ENCODE peak calls at places on chromosomes 13 and 19, in four cellular contexts. Q is AG09319, P is AG04450, T is transverse colon. H is an unnamed sample.

GRCh38 chr13:99605417-99606321 is 104.4 kb downstream of the TM9SF2 start:
- DNase-seq in P (no peak), Q (no peak), T (peak), H (peak)

GRCh38 chr13:71864094-71864980 is 2.7 kb downstream of the DACH1 start:
- DNase-seq in P (no peak), Q (no peak), T (peak), H (no peak)

GRCh38 chr13:31476753-31477152 is 262.6 kb upstream of the RXFP2 start:
- DNase-seq in T (no peak), P (no peak), Q (no peak), H (no peak)

GRCh38 chr13:109665781-109666249 is 120.6 kb downstream of the IRS2 start:
- DNase-seq in T (no peak), Q (no peak), P (no peak), H (no peak)

GRCh38 chr13:111789420-111789819 is 277.5 kb upstream of the SOX1 start:
- DNase-seq in T (no peak), Q (no peak), P (no peak), H (no peak)

GRCh38 chr19:46579286-46579944 is 21.7 kb upstream of the CALM3 start:
- DNase-seq in T (no peak), P (no peak), Q (no peak), H (no peak)

GRCh38 chr19:29439688-29440550 is 85.9 kb upstream of the VSTM2B start:
- DNase-seq in Q (no peak), P (no peak), T (no peak), H (no peak)

GRCh38 chr13:25868483-25868882 is 183.3 kb downstream of the SHISA2 start:
- DNase-seq in P (no peak), T (no peak), Q (no peak), H (no peak)

GRCh38 chr19:54096642-54097106 is 3.9 kb downstream of the OSCAR start:
- DNase-seq in T (peak), Q (peak), P (no peak), H (peak)

GRCh38 chr19:40600086-40600917 is 867 bp upstream of the LTBP4 start:
- DNase-seq in P (no peak), Q (no peak), T (no peak), H (no peak)

GRCh38 chr19:35262101-35262761 is 6.5 kb upstream of the USF2 start:
- DNase-seq in Q (no peak), T (peak), P (no peak), H (peak)

GRCh38 chr19:38875656-38876345 is 2.3 kb downstream of the RINL start:
- DNase-seq in Q (no peak), T (no peak), P (no peak), H (no peak)

GRCh38 chr19:19662866-19663291 is 597 bp downstream of the ATP13A1 start:
- DNase-seq in T (no peak), Q (no peak), P (no peak), H (no peak)

GRCh38 chr13:99347911-99348451 is 40.8 kb upstream of the GPR183 start:
- DNase-seq in Q (no peak), T (no peak), P (no peak), H (no peak)

GRCh38 chr13:49499889-49500660 is 4.3 kb downstream of the PHF11 start:
- DNase-seq in P (peak), Q (peak), T (no peak), H (no peak)

GRCh38 chr13:111049791-111050538 is 65.1 kb upstream of the ARHGEF7 start:
- DNase-seq in P (no peak), T (no peak), Q (no peak), H (no peak)

GRCh38 chr19:34932494-34932893 is 5.8 kb downstream of the ZNF30 start:
- DNase-seq in T (no peak), P (no peak), Q (no peak), H (no peak)

GRCh38 chr13:99446242-99446641 is 55.0 kb upstream of the TM9SF2 start:
- DNase-seq in T (no peak), Q (no peak), P (no peak), H (no peak)

GRCh38 chr13:99617474-99618255 is 116.4 kb downstream of the TM9SF2 start:
- DNase-seq in Q (peak), P (no peak), T (peak), H (peak)

GRCh38 chr13:110589991-110590390 is 25.4 kb upstream of the NAXD start:
- DNase-seq in P (no peak), T (no peak), Q (no peak), H (no peak)

GRCh38 chr13:106466691-106467405 is 68.6 kb downstream of the EFNB2 start:
- DNase-seq in T (no peak), P (no peak), Q (no peak), H (no peak)

GRCh38 chr13:113489171-113489548 is 1.4 kb downstream of the DCUN1D2 start:
- DNase-seq in P (no peak), T (no peak), Q (no peak), H (no peak)

GRCh38 chr13:41848435-41849255 is 112.3 kb downstream of the VWA8 start:
- DNase-seq in Q (no peak), T (no peak), P (no peak), H (no peak)

GRCh38 chr19:54009440-54009839 is 18.0 kb downstream of the CACNG6 start:
- DNase-seq in T (no peak), P (no peak), Q (no peak), H (no peak)

GRCh38 chr13:32746474-32746873 is 160.2 kb downstream of the PDS5B start:
- DNase-seq in T (no peak), Q (no peak), P (no peak), H (no peak)

GRCh38 chr13:95354680-95355487 is 53.6 kb upstream of the ABCC4 start:
- DNase-seq in T (no peak), P (no peak), Q (no peak), H (no peak)

GRCh38 chr13:20001351-20001750 is 42.8 kb downstream of the ZMYM2 start:
- DNase-seq in P (no peak), Q (no peak), T (no peak), H (no peak)

GRCh38 chr13:20002766-20003165 is 44.2 kb downstream of the ZMYM2 start:
- DNase-seq in Q (no peak), P (no peak), T (no peak), H (no peak)

GRCh38 chr13:20006206-20006605 is 47.7 kb downstream of the ZMYM2 start:
- DNase-seq in T (no peak), P (peak), Q (no peak), H (no peak)
- TF ChIP-seq CTCF in T (no peak), P (no peak), Q (no peak), H (no peak)

DNA sequence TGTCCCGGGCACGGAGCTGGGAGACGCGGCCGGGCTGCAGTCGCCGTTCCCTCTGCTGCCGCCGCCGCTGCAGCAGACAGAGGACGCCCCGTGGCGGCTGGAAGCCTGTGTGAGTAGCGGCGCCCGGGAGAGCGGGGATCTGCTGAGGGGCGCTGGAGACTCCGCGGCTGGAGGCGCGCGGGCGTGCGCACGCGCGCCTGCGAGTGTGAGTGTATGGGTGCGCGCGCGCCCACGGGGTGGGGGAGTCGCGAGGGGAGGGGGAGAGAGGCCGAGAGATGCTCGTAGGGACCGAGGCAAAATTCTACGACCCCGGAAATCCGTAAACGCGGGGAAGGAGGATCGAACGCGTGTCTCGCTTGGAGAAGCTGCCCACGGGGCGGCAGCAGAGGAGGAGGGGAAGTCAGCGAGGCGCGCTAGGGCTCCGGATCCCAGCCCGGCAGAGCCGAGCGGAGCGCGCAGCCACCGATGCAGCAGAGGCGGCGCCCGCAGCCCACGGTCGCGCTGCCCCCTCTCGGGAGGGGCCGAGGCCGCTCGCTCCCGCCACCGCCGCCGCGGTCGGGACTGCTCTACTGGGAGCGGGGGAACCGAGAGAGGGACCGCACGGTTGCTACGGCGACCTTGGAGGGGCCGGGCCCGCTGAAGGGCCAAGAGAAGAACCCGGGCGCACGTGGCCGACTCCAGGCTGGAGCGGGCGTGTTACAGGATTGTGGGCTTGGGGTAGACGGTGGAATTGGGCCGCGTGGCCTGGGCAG is at the start of gene ENOX1:
- DNase-seq in P (peak), T (peak), Q (no peak), H (peak)
- TF ChIP-seq CTCF in P (peak), T (no peak), Q (no peak), H (peak)

GRCh38 chr19:15252398-15253018 is 20.3 kb upstream of the EPHX3 start:
- DNase-seq in Q (peak), P (no peak), T (no peak), H (no peak)
- TF ChIP-seq CTCF in Q (peak), P (peak), T (peak), H (no peak)

GRCh38 chr19:10805075-10805757 is 30.8 kb downstream of the TMED1 start:
- DNase-seq in P (no peak), Q (no peak), T (no peak), H (no peak)
- TF ChIP-seq CTCF in P (no peak), Q (no peak), T (no peak), H (no peak)

DNA sequence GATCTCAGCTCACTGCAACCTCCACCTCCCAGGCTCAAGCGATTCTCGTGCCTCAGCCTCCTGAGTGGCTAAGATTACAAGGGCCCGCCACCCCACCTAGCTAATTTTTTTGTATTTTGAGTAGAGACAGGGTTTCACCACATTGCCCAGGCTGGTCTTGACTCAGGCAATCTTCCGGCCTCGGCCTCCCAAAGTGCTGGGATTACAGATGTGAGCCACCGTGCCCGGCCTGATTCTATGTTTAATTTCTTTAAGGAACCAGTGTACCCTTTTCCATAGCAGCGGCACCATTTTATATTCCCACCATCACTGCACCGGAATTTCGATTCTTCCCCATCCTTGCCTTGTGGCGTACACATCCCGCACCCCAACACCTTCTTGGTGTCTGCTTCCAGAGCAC is 17.7 kb upstream of the INSR start:
- DNase-seq in Q (no peak), P (no peak), T (no peak), H (no peak)
- TF ChIP-seq CTCF in Q (no peak), P (no peak), T (no peak), H (no peak)

DNA sequence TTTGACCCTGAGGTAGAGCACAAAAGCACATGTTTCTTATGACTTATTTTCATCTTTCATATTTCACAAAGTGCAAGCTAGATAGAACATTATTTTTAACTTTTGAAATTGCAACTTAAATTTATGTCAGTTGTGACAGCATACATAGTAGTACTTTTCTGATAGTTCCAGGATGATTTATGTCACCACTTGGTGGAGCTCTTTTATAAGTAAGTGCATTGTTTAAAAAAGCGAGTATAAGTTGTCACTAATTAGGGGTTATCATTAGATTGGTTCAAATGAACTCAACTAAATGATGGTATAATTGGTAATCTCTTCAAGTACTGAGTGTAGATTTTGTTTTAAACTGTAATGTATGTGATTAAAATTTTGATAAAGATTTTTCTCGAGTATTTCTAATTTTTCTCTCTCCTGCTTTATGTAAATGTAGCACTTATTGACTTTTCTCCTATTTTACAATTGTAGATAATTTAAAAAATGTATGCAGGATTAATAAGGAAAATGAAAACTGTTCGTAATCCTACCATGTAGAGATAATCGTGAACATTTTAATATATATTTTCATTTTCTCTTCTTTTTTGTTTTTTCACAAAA is 31.1 kb downstream of the RB1 start:
- DNase-seq in Q (peak), P (no peak), T (no peak), H (peak)
- TF ChIP-seq CTCF in Q (peak), P (peak), T (peak), H (peak)

GRCh38 chr19:24074720-24075119 is 12.3 kb upstream of the ZNF254 start:
- DNase-seq in P (no peak), Q (no peak), T (no peak), H (no peak)
- TF ChIP-seq CTCF in P (no peak), Q (no peak), T (no peak), H (no peak)

DNA sequence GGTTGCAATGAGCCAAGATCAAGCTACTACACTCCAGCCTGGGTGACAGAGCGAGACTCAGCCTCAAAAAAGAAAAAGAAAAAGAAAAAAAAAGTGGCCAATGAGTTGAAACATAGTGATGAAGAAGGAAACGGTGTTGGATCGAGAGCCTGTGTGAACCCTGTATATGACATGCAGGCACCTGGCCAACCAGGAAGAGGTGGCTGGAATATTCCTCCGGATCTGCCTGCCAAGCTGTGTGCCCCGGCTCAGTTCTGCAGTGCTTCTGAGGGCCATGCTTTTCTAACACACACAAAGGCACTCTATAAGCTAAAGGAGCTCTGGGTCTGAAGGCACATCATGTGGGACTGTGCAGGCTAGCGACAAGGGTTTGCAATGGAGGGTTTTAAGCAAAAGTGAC is 3.7 kb upstream of the ZNF444 start:
- DNase-seq in Q (no peak), T (peak), P (no peak), H (no peak)
- TF ChIP-seq CTCF in Q (no peak), T (no peak), P (no peak), H (no peak)